ENCODE peak calls at places on chromosome 10, in five cellular contexts. F is GM06990, T is brain microvascular endothelial cell, U is colonic mucosa, G is GM20000. Z is an unnamed sample.

GRCh38 chr10:110426294-110427153 is 71.2 kb upstream of the DUSP5 start:
- DNase-seq in F (no peak), T (peak), U (no peak), G (peak), Z (no peak)

GRCh38 chr10:89502556-89502955 is 32.8 kb downstream of the SLC16A12 start:
- DNase-seq in F (no peak), T (peak), U (no peak), G (no peak), Z (no peak)

GRCh38 chr10:31087855-31088254 is 56.2 kb upstream of the ZNF438 start:
- DNase-seq in F (no peak), T (no peak), U (no peak), G (no peak), Z (no peak)

GRCh38 chr10:3635248-3635647 is 149.8 kb downstream of the KLF6 start:
- DNase-seq in F (no peak), T (no peak), U (no peak), G (no peak), Z (no peak)

GRCh38 chr10:11180228-11180627 is 162.6 kb downstream of the CELF2 start:
- DNase-seq in F (peak), T (no peak), U (no peak), G (no peak), Z (no peak)

GRCh38 chr10:113680172-113681111 is 730 bp downstream of the CASP7 start:
- DNase-seq in F (peak), T (peak), U (peak), G (peak), Z (peak)

GRCh38 chr10:75744242-75744641 is 312.8 kb downstream of the LRMDA start:
- DNase-seq in F (no peak), T (no peak), U (no peak), G (no peak), Z (no peak)

GRCh38 chr10:132223156-132223590 is 36.4 kb downstream of the DPYSL4 start:
- DNase-seq in F (peak), T (peak), U (peak), G (peak), Z (peak)

GRCh38 chr10:96369890-96370574 is 11.2 kb upstream of the OPALIN start:
- DNase-seq in F (no peak), T (no peak), U (no peak), G (no peak), Z (no peak)

GRCh38 chr10:49290607-49291006 is 8.4 kb upstream of the C10orf71 start:
- DNase-seq in F (no peak), T (no peak), U (no peak), G (no peak), Z (no peak)

GRCh38 chr10:59384761-59385160 is 22.4 kb upstream of the FAM13C start:
- DNase-seq in F (no peak), T (peak), U (no peak), G (no peak), Z (no peak)

GRCh38 chr10:100531761-100532160 is 2.1 kb upstream of the NDUFB8 start:
- DNase-seq in F (no peak), T (no peak), U (no peak), G (no peak), Z (no peak)

GRCh38 chr10:104325436-104326430 is 12.5 kb downstream of the ITPRIP start:
- DNase-seq in F (no peak), T (no peak), U (no peak), G (no peak), Z (no peak)

GRCh38 chr10:43093423-43094090 is 16.7 kb downstream of the RET start:
- DNase-seq in F (no peak), T (no peak), U (no peak), G (no peak), Z (no peak)

GRCh38 chr10:75788394-75789205 is 357.2 kb downstream of the LRMDA start:
- DNase-seq in F (no peak), T (no peak), U (peak), G (no peak), Z (no peak)

GRCh38 chr10:70915806-70916205 is 27.4 kb upstream of the PCBD1 start:
- DNase-seq in F (no peak), T (no peak), U (no peak), G (no peak), Z (no peak)

GRCh38 chr10:110446954-110447608 is 50.6 kb upstream of the DUSP5 start:
- DNase-seq in F (no peak), T (peak), U (no peak), G (no peak), Z (no peak)

GRCh38 chr10:3969876-3970666 is 185.1 kb upstream of the KLF6 start:
- DNase-seq in F (no peak), T (no peak), U (peak), G (no peak), Z (no peak)

GRCh38 chr10:28503114-28503513 is 29.8 kb upstream of the WAC start:
- DNase-seq in F (no peak), T (no peak), U (peak), G (no peak), Z (no peak)

GRCh38 chr10:99775850-99776249 is 6.6 kb upstream of the ABCC2 start:
- DNase-seq in F (no peak), T (peak), U (no peak), G (no peak), Z (no peak)

GRCh38 chr10:50635286-50635685 is 11.5 kb upstream of the SGMS1 start:
- DNase-seq in F (no peak), T (peak), U (no peak), G (no peak), Z (no peak)

GRCh38 chr10:21263266-21263803 is 262.1 kb downstream of the SKIDA1 start:
- DNase-seq in F (no peak), T (no peak), U (no peak), G (no peak), Z (no peak)

GRCh38 chr10:51960494-51960895 is 261.1 kb upstream of the CSTF2T start:
- DNase-seq in F (no peak), T (peak), U (no peak), G (peak), Z (peak)

GRCh38 chr10:123942114-123942513 is 50.5 kb upstream of the CPXM2 start:
- DNase-seq in F (no peak), T (no peak), U (no peak), G (no peak), Z (no peak)

GRCh38 chr10:105262666-105263065 is 621.6 kb downstream of the SORCS3 start:
- DNase-seq in F (no peak), T (no peak), U (no peak), G (no peak), Z (no peak)

GRCh38 chr10:62992145-62992721 is 140.9 kb upstream of the NRBF2 start:
- DNase-seq in F (peak), T (peak), U (no peak), G (peak), Z (peak)

GRCh38 chr10:100970914-100971811 is 1.9 kb downstream of the SEMA4G start:
- DNase-seq in F (no peak), T (no peak), U (peak), G (no peak), Z (peak)

GRCh38 chr10:101923212-101923611 is 79.6 kb upstream of the KCNIP2 start:
- DNase-seq in F (no peak), T (no peak), U (no peak), G (peak), Z (no peak)

GRCh38 chr10:48509974-48510692 is 94.7 kb downstream of the ARHGAP22 start:
- DNase-seq in F (no peak), T (no peak), U (peak), G (no peak), Z (peak)

GRCh38 chr10:62005281-62005680 is 103.8 kb downstream of the ARID5B start:
- DNase-seq in F (no peak), T (no peak), U (no peak), G (no peak), Z (no peak)

GRCh38 chr10:75718996-75719395 is 287.6 kb downstream of the LRMDA start:
- DNase-seq in F (no peak), T (no peak), U (no peak), G (no peak), Z (no peak)

GRCh38 chr10:121662945-121663917 is 65.0 kb upstream of the FGFR2 start:
- DNase-seq in F (no peak), T (no peak), U (peak), G (peak), Z (no peak)

GRCh38 chr10:12419279-12419847 is 70.0 kb downstream of the CAMK1D start:
- DNase-seq in F (no peak), T (peak), U (no peak), G (no peak), Z (peak)

GRCh38 chr10:121303273-121303890 is 294.9 kb downstream of the FGFR2 start:
- DNase-seq in F (no peak), T (no peak), U (no peak), G (no peak), Z (no peak)

GRCh38 chr10:60853672-60854071 is 75.4 kb downstream of the CDK1 start:
- DNase-seq in F (no peak), T (no peak), U (no peak), G (no peak), Z (no peak)

GRCh38 chr10:60853107-60853506 is 74.8 kb downstream of the CDK1 start:
- DNase-seq in F (no peak), T (no peak), U (no peak), G (no peak), Z (no peak)

GRCh38 chr10:60856405-60856804 is 78.1 kb downstream of the CDK1 start:
- DNase-seq in F (no peak), T (no peak), U (no peak), G (no peak), Z (no peak)
- TF ChIP-seq CTCF in F (no peak), T (no peak), U (no peak), G (no peak), Z (no peak)

GRCh38 chr10:53489783-53490182 is 717.2 kb upstream of the MBL2 start:
- DNase-seq in F (no peak), T (no peak), U (no peak), G (no peak), Z (no peak)
- TF ChIP-seq CTCF in F (no peak), T (no peak), U (no peak), G (no peak), Z (no peak)

GRCh38 chr10:811379-811778 is 120.1 kb downstream of the LARP4B start:
- DNase-seq in F (no peak), T (no peak), U (no peak), G (no peak), Z (no peak)

GRCh38 chr10:811781-812180 is 119.7 kb downstream of the LARP4B start:
- DNase-seq in F (no peak), T (no peak), U (no peak), G (no peak), Z (no peak)

GRCh38 chr10:812787-813186 is 118.7 kb downstream of the LARP4B start:
- DNase-seq in F (no peak), T (no peak), U (no peak), G (no peak), Z (no peak)

GRCh38 chr10:809671-810350 is 120.3 kb upstream of the DIP2C start:
- DNase-seq in F (no peak), T (no peak), U (no peak), G (no peak), Z (no peak)

DNA sequence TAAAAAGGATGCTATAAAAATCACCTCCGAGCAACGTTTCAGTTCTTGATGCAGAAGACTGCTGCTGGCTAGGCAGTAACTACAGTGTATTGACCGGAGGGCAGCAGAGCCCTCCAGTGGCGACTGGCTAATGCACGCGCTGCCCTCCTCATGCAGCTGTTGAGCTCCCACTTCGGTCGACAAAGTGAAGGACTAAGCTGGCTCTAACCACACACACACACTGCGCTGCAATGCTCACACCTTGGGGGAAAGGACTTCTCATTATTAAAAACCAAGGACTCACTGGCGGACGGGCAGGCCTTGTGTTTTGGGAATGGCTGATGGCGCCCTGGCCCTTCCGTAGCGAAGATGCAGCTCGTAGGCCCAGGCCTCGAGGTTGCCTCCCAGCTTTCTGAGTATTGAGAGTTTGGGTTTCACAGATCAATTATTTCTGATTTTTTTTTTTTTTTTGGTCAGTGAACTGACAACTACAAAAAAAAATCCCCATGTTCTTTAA is 120.9 kb upstream of the DIP2C start:
- DNase-seq in F (no peak), T (no peak), U (no peak), G (peak), Z (no peak)
- TF ChIP-seq CTCF in F (peak), T (peak), U (no peak), G (no peak), Z (peak)

DNA sequence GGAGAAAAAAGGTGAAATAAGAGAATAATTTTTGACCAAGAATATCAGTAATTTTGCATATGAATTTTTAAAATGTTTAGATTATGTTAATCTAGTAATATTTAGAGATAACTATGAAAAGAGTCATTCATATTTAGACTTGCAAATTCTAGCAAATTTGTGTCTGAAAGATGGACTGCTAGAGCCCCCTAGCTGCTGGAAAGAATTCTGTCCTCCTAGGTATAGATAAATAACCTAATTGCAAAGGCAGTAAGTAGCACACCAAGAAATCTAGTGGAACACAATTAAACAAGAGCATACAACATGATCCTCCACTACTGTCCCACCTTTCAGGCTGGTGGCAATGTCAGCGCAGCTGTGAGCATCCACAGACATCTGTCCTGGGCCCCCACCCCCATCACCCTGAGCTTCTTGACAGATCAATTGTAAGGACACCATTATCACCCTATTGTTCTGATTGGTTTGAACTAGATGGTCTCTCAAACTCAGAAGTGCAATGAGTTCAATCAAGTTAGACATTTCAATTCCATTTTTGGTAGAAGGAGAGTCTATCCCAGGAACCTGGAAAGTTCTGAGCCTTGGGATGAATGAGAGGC is 15.0 kb upstream of the GFRA1 start:
- DNase-seq in F (peak), T (peak), U (peak), G (no peak), Z (peak)
- TF ChIP-seq CTCF in F (peak), T (peak), U (peak), G (peak), Z (peak)

DNA sequence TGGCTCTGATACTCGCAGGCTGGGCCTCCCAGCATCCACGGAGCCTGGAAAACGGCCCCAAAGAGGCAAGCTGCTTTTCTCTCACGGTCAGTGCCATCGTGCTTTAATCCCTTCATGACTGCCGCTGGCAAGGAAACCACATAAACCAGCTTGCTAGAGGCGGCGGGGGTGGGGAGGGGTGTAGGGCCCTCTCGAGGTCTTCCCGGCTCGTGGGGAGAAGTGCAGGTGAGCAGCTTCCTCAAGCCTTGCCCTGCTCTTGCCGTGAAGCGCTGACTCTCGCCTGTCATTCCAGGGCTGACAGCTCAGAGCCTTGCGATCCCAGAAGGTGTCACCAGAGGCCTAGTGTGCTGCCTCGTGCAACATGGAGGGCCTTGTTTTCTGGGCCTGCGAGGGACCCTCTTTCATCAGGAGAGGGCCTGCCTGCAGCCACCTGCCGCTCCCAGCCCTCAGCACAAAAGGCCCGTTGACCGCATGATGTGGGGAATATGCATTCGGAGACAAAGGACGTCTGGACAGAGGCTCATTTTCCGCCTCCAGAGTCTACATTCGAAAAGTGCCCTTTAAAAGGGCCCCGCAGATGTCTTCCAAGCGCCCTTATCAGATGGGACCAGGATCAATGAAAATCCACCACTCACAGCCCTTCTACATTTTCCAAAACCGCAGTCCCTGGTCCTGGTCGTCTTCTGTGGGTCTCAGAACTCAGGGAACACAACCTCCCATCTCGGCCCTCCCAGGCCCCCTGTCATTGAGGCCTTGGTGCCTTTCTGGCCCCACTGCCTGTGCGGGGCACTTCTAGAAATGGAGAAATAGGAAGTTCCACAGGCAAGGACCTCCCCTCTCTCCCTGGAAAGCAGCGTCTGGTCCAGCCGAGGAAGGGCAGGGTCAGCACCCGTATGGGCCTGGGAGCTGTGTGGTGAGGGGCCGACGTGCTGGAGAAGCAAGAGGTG is 58.7 kb downstream of the ZRANB1 start:
- DNase-seq in F (no peak), T (no peak), U (no peak), G (peak), Z (peak)
- TF ChIP-seq CTCF in F (no peak), T (peak), U (no peak), G (no peak), Z (no peak)

DNA sequence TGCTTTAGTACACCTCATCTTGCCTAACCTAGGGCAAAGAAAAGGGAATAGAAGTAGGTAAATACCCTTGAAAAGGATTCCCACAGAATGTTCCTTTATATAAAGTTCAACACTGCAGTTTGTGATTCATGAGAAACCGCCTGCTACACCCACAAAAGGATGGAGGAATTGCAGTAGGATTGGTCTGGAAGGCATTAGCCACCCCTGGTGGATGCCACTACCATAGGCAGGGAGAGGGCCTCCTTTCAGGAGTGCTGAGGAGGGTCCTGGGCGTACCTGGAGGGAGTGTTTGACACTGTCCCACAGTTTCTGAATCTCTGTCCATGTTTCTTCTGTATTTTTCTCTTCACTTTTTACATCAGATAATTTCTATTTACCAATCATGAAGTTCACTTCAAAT is 221.8 kb upstream of the TMEM72 start:
- DNase-seq in F (no peak), T (no peak), U (no peak), G (no peak), Z (no peak)
- TF ChIP-seq CTCF in F (no peak), T (peak), U (no peak), G (no peak), Z (no peak)

DNA sequence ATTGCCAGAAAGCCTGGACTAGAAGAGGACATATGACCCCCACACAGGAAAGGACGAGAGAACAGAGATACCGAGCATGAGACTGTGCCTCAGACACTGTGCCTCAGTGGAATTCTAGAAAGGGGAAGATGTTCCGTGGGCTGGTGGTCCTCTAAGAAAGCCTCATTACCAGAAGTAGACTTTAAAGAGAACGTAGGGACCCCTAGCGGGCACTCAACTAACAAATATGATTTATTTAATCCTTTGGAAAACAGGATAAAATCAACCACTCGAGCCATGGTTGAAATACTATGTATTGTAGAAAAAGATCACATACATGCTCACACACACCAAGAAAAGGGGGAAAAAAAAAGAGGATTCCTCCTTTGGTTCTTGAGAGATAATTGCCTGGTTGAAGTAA is 701.2 kb upstream of the SORCS1 start:
- DNase-seq in F (no peak), T (no peak), U (no peak), G (no peak), Z (no peak)
- TF ChIP-seq CTCF in F (no peak), T (no peak), U (no peak), G (no peak), Z (no peak)